ENCODE peak calls at places on chromosomes 7 and 10, in five cellular contexts. M is neural progenitor cell, Q is ovary, X is GM06990, L is HCT116. U is an unnamed sample.
A peak's percentile ranks its signal among the peaks of the same experiment; 100 is the strongest.

GRCh38 chr10:36779238-36779846 is 346.1 kb upstream of the ANKRD30A start:
- DNase-seq in M (peak; percentile 71), Q (peak; percentile 36), X (no peak), L (no peak), U (peak; percentile 10)

GRCh38 chr10:110446954-110447608 is 50.6 kb upstream of the DUSP5 start:
- DNase-seq in M (no peak), Q (no peak), X (no peak), L (no peak), U (peak; percentile 72)

GRCh38 chr7:116259821-116260440 is 49.6 kb downstream of the TES start:
- DNase-seq in M (no peak), Q (no peak), X (no peak), L (peak; percentile 76), U (peak; percentile 56)

GRCh38 chr7:142303650-142304049 is 45.8 kb upstream of the PRSS58 start:
- DNase-seq in M (peak; percentile 75), Q (no peak), X (no peak), L (peak; percentile 18), U (no peak)

GRCh38 chr10:114418109-114418508 is 13.8 kb upstream of the AFAP1L2 start:
- DNase-seq in M (no peak), Q (no peak), X (no peak), L (no peak), U (no peak)

GRCh38 chr10:21166557-21167287 is 269.6 kb upstream of the NEBL start:
- DNase-seq in M (no peak), Q (no peak), X (no peak), L (no peak), U (no peak)

GRCh38 chr10:20839141-20839540 is 58.0 kb downstream of the NEBL start:
- DNase-seq in M (no peak), Q (no peak), X (no peak), L (no peak), U (no peak)

GRCh38 chr7:74185016-74185415 is 10.9 kb downstream of the EIF4H start:
- DNase-seq in M (no peak), Q (no peak), X (no peak), L (no peak), U (no peak)

GRCh38 chr10:92242910-92243671 is 47.8 kb downstream of the CPEB3 start:
- DNase-seq in M (peak; percentile 76), Q (peak; percentile 48), X (no peak), L (peak; percentile 58), U (no peak)

GRCh38 chr10:3469639-3470020 is 297.0 kb upstream of the PITRM1 start:
- DNase-seq in M (no peak), Q (no peak), X (no peak), L (no peak), U (no peak)
- H3K4me3 ChIP-seq in M (no peak overlapping the region), Q (no peak overlapping the region), X (no peak overlapping the region), L (no peak overlapping the region), U (no peak overlapping the region)

DNA sequence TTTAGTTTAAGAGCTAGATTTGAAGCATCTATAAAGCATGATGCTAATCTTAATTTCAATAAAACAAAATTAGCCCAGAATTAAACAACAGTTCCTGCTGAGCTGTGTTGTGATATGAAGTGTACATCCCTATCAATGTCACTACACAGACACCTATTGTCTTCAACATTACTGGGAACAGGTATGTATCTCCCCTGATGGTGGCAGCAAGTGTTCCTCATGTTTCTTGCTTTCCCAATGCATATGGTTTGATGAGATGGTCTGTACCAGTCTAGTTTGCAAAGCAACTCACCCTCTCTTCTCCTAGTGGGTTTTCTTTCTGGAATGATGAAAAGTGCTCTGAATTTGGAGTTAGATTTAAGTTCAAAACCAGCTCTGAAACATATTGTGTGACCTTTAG is 38.1 kb downstream of the TSPAN12 start:
- DNase-seq in M (no peak), Q (no peak), X (no peak), L (no peak), U (no peak)
- TF ChIP-seq CTCF in M (no peak), Q (no peak), X (no peak), L (no peak), U (no peak)

GRCh38 chr10:128542659-128543058 is 416.4 kb upstream of the MKI67 start:
- DNase-seq in M (no peak), Q (no peak), X (no peak), L (no peak), U (no peak)

GRCh38 chr10:128537888-128538287 is 411.7 kb upstream of the MKI67 start:
- DNase-seq in M (no peak), Q (no peak), X (no peak), L (no peak), U (no peak)

GRCh38 chr10:128539784-128540759 is 413.8 kb upstream of the MKI67 start:
- DNase-seq in M (peak; percentile 47), Q (no peak), X (no peak), L (no peak), U (no peak)

GRCh38 chr10:128543186-128543585 is 417.0 kb upstream of the MKI67 start:
- DNase-seq in M (no peak), Q (no peak), X (no peak), L (no peak), U (no peak)

DNA sequence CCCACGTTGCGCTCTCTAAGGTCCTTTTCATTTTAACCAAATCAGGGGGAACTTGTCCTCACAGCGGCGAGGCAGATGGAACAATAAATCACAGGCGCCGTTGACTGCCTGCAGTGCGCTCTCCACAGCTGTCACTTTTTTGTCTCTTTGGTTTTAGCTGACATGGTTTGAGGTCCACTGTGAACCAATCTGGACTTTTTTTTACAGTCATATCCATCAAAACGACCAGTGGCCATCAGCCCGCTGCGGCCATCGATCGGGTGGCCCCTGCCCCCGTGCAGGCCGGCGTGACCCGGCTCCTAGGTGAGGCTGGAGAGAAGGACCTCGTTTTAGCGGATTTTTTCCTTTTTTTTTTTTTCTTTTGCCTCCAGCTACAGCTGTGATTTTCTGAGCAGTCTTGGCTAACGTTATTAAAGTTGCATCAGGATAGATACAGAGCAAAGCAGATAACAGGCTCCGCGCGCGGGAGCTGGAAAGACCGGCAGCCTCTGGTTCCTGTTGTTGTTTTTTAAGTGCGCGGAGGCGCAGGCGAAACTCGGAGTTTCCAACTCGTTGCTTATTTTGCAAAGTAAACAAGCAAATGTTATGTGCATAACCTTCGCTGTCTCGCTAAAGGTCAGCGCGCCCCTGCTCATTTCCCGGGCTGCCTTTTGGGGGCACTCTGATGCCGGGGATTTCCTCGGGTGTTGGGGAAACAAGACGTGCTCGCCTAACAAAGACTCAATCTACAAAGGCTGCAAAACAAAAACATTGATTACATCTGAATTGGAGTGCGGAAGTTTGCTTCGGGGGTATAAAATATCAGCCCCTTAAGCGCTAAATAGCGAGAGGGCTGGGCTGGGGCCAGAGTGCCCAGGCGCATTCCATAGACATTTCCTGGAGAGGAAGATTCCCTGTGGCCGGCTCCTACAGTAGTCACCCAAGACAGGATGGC is 414.9 kb upstream of the MKI67 start:
- DNase-seq in M (peak; percentile 63), Q (no peak), X (no peak), L (no peak), U (no peak)
- H3K4me3 ChIP-seq in M (peak overlapping the region; percentile 53), Q (no peak overlapping the region), X (no peak overlapping the region), L (no peak overlapping the region), U (no peak overlapping the region)

GRCh38 chr7:94655562-94655883 is 410 bp downstream of the SGCE start:
- DNase-seq in M (peak; percentile 61), Q (peak; percentile 59), X (no peak), L (no peak), U (no peak)

GRCh38 chr7:94656658-94656924 is 658 bp upstream of the SGCE start:
- DNase-seq in M (no peak), Q (no peak), X (no peak), L (no peak), U (no peak)

GRCh38 chr7:94654764-94655561 is 970 bp downstream of the SGCE start:
- DNase-seq in M (peak; percentile 44), Q (peak; percentile 64), X (peak; percentile 41), L (no peak), U (no peak)

GRCh38 chr7:94656925-94657731 is 1.2 kb upstream of the SGCE start:
- DNase-seq in M (peak; percentile 63), Q (peak; percentile 33), X (peak; percentile 56), L (peak; percentile 16), U (no peak)

GRCh38 chr7:94655884-94656657 is at the start of gene SGCE:
- DNase-seq in M (peak; percentile 88), Q (peak; percentile 87), X (peak; percentile 86), L (peak; percentile 26), U (no peak)
- TF ChIP-seq CTCF in M (peak; percentile 65), Q (peak; percentile 30), X (peak; percentile 40), L (peak; percentile 22), U (peak; percentile 37)

DNA sequence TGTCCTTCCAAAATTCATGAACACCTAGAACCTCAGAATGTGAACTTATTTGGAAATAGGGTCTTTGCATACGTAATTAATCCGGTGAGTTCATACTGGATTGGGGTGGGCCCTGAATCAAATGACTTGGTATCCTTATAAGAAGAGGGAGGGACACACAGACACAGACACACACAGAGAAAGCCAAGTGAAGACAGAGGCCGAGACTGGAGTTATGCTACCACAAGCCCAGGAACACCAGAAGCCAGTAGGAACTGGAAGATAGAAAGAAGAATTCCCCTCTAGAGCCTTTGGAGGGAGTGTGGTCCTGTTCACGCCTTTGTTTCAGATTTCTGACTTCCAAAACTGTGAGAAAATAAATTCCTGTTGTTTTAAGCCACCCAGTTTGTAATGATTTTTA is 17.1 kb upstream of the PHF14 start:
- DNase-seq in M (no peak), Q (no peak), X (no peak), L (no peak), U (no peak)
- H3K4me3 ChIP-seq in M (no peak overlapping the region), Q (no peak overlapping the region), X (no peak overlapping the region), L (no peak overlapping the region), U (no peak overlapping the region)

GRCh38 chr10:125146791-125147604 is 13.4 kb downstream of the CTBP2 start:
- DNase-seq in M (no peak), Q (no peak), X (peak; percentile 42), L (no peak), U (no peak)
- TF ChIP-seq CTCF in M (no peak), Q (no peak), X (no peak), L (no peak), U (no peak)

GRCh38 chr7:158821173-158822021 is 7.9 kb downstream of the ESYT2 start:
- DNase-seq in M (no peak), Q (no peak), X (no peak), L (peak; percentile 90), U (peak; percentile 72)
- H3K4me3 ChIP-seq in M (no peak overlapping the region), Q (no peak overlapping the region), X (no peak overlapping the region), L (peak overlapping the region; percentile 29), U (no peak overlapping the region)

GRCh38 chr7:41481353-41481752 is 221.5 kb downstream of the INHBA start:
- DNase-seq in M (no peak), Q (no peak), X (no peak), L (no peak), U (no peak)
- TF ChIP-seq CTCF in M (no peak), Q (no peak), X (no peak), L (no peak), U (no peak)